ENCODE peak calls at places on chromosomes 16 and 17, in eight cellular contexts. E, B, N, C, A, O, I and M are unnamed samples.

GRCh38 chr17:48084932-48085331 is 16.3 kb downstream of the CBX1 start:
- DNase-seq in E (no peak), I (no peak), B (no peak), O (no peak), N (no peak), A (no peak), C (no peak), M (no peak)

GRCh38 chr17:73349647-73350046 is 37.8 kb upstream of the CDC42EP4 start:
- DNase-seq in B (no peak), E (no peak), C (no peak), O (no peak), A (no peak), I (no peak), N (no peak), M (no peak)

GRCh38 chr17:30831257-30831656 is 509 bp upstream of the ATAD5 start:
- DNase-seq in O (no peak), N (no peak), B (no peak), E (no peak), C (peak), A (no peak), I (peak), M (no peak)

GRCh38 chr17:73581379-73581778 is 62.9 kb downstream of the SDK2 start:
- DNase-seq in I (no peak), C (no peak), B (no peak), N (no peak), O (no peak), A (no peak), E (no peak), M (no peak)

GRCh38 chr17:34673516-34673915 is 94.1 kb downstream of the TMEM132E start:
- DNase-seq in I (no peak), C (no peak), B (no peak), E (no peak), N (no peak), A (no peak), O (no peak), M (no peak)

GRCh38 chr17:57338257-57338919 is 82.1 kb downstream of the MSI2 start:
- DNase-seq in B (no peak), C (no peak), O (no peak), E (no peak), A (no peak), N (no peak), I (no peak), M (no peak)

GRCh38 chr16:85915125-85915845 is 16.3 kb downstream of the IRF8 start:
- DNase-seq in E (no peak), B (no peak), C (no peak), O (no peak), N (no peak), A (no peak), I (no peak), M (no peak)

GRCh38 chr17:34762078-34762477 is 182.7 kb downstream of the TMEM132E start:
- DNase-seq in A (no peak), E (no peak), N (no peak), I (no peak), O (no peak), C (no peak), B (no peak), M (no peak)

GRCh38 chr16:53506254-53506653 is 3.2 kb upstream of the AKTIP start:
- DNase-seq in C (no peak), N (no peak), A (no peak), B (no peak), O (no peak), I (no peak), E (no peak), M (no peak)

GRCh38 chr17:50462446-50462845 is 6.2 kb downstream of the CHAD start:
- DNase-seq in E (no peak), O (no peak), C (no peak), A (no peak), I (no peak), B (no peak), N (no peak), M (no peak)

GRCh38 chr16:23829454-23829853 is 6.3 kb upstream of the PRKCB start:
- DNase-seq in O (no peak), A (no peak), I (no peak), B (no peak), E (no peak), N (no peak), C (no peak), M (no peak)

GRCh38 chr16:964696-965395 is 5.9 kb downstream of the LMF1 start:
- DNase-seq in N (no peak), B (no peak), I (peak), E (peak), A (no peak), O (peak), C (no peak), M (peak)